ENCODE peak calls at places on chromosome 13, in five cellular contexts. One of them, this sample, is unnamed.

GRCh38 chr13:102227696-102228095 is 174.2 kb downstream of the FGF14 start:
- DNase-seq in AG09319: no peak
- DNase-seq in activated T-cell treated with anti-CD3 and anti-CD28 coated beads for 1 hour: no peak
- DNase-seq in left cardiac atrium: no peak
- DNase-seq in stimulated activated CD4-positive, alpha-beta T cell treated with anti-CD3 and anti-CD28 coated beads, Interleukin-1b, Interleukin-23, amount 100 ng/mL, for 4 hours: no peak
- DNase-seq in this sample: no peak

GRCh38 chr13:81247711-81248110 is 906.8 kb upstream of the SPRY2 start:
- DNase-seq in AG09319: no peak
- DNase-seq in activated T-cell treated with anti-CD3 and anti-CD28 coated beads for 1 hour: no peak
- DNase-seq in left cardiac atrium: no peak
- DNase-seq in stimulated activated CD4-positive, alpha-beta T cell treated with anti-CD3 and anti-CD28 coated beads, Interleukin-1b, Interleukin-23, amount 100 ng/mL, for 4 hours: no peak
- DNase-seq in this sample: no peak

GRCh38 chr13:67138937-67139336 is 91.2 kb downstream of the PCDH9 start:
- DNase-seq in AG09319: no peak
- DNase-seq in activated T-cell treated with anti-CD3 and anti-CD28 coated beads for 1 hour: no peak
- DNase-seq in left cardiac atrium: no peak
- DNase-seq in stimulated activated CD4-positive, alpha-beta T cell treated with anti-CD3 and anti-CD28 coated beads, Interleukin-1b, Interleukin-23, amount 100 ng/mL, for 4 hours: no peak
- DNase-seq in this sample: no peak

GRCh38 chr13:99374994-99375805 is 68.0 kb upstream of the GPR183 start:
- DNase-seq in AG09319: no peak
- DNase-seq in activated T-cell treated with anti-CD3 and anti-CD28 coated beads for 1 hour: no peak
- DNase-seq in left cardiac atrium: no peak
- DNase-seq in stimulated activated CD4-positive, alpha-beta T cell treated with anti-CD3 and anti-CD28 coated beads, Interleukin-1b, Interleukin-23, amount 100 ng/mL, for 4 hours: no peak
- DNase-seq in this sample: no peak

GRCh38 chr13:59103004-59103768 is 1060.5 kb downstream of the DIAPH3 start:
- DNase-seq in AG09319: no peak
- DNase-seq in activated T-cell treated with anti-CD3 and anti-CD28 coated beads for 1 hour: no peak
- DNase-seq in left cardiac atrium: no peak
- DNase-seq in stimulated activated CD4-positive, alpha-beta T cell treated with anti-CD3 and anti-CD28 coated beads, Interleukin-1b, Interleukin-23, amount 100 ng/mL, for 4 hours: no peak
- DNase-seq in this sample: no peak

GRCh38 chr13:93963266-93964131 is 516.0 kb downstream of the DCT start:
- DNase-seq in AG09319: peak
- DNase-seq in activated T-cell treated with anti-CD3 and anti-CD28 coated beads for 1 hour: no peak
- DNase-seq in left cardiac atrium: no peak
- DNase-seq in stimulated activated CD4-positive, alpha-beta T cell treated with anti-CD3 and anti-CD28 coated beads, Interleukin-1b, Interleukin-23, amount 100 ng/mL, for 4 hours: no peak
- DNase-seq in this sample: no peak

GRCh38 chr13:75759531-75759930 is 123.4 kb downstream of the LMO7 start:
- DNase-seq in AG09319: no peak
- DNase-seq in activated T-cell treated with anti-CD3 and anti-CD28 coated beads for 1 hour: no peak
- DNase-seq in left cardiac atrium: no peak
- DNase-seq in stimulated activated CD4-positive, alpha-beta T cell treated with anti-CD3 and anti-CD28 coated beads, Interleukin-1b, Interleukin-23, amount 100 ng/mL, for 4 hours: no peak
- DNase-seq in this sample: no peak

GRCh38 chr13:114153485-114154080 is 21.2 kb upstream of the RASA3 start:
- DNase-seq in AG09319: no peak
- DNase-seq in activated T-cell treated with anti-CD3 and anti-CD28 coated beads for 1 hour: no peak
- DNase-seq in left cardiac atrium: no peak
- DNase-seq in stimulated activated CD4-positive, alpha-beta T cell treated with anti-CD3 and anti-CD28 coated beads, Interleukin-1b, Interleukin-23, amount 100 ng/mL, for 4 hours: no peak
- DNase-seq in this sample: no peak

GRCh38 chr13:74151859-74152258 is 17.7 kb upstream of the KLF12 start:
- DNase-seq in AG09319: no peak
- DNase-seq in activated T-cell treated with anti-CD3 and anti-CD28 coated beads for 1 hour: no peak
- DNase-seq in left cardiac atrium: no peak
- DNase-seq in stimulated activated CD4-positive, alpha-beta T cell treated with anti-CD3 and anti-CD28 coated beads, Interleukin-1b, Interleukin-23, amount 100 ng/mL, for 4 hours: no peak
- DNase-seq in this sample: no peak